ENCODE peak calls at places on chromosome 9, in nine cellular contexts. Z is heart left ventricle, F is HEK293T, G is T follicular helper cell, I is pulmonary artery endothelial cell, L is MCF 10A, U is NCI-H1694 treated with DMSO at 0.1 percent for 48 hours, A is foreskin fibroblast, B is right cardiac atrium. X is an unnamed sample.
A peak's percentile ranks its signal among the peaks of the same experiment; 100 is the strongest.

GRCh38 chr9:124139001-124139400 is 118.7 kb upstream of the NEK6 start:
- DNase-seq in Z (no peak), F (no peak), G (no peak), I (no peak), L (peak; percentile 11), U (no peak), A (peak; percentile 74), B (peak; percentile 39), X (no peak)

GRCh38 chr9:124897570-124898460 is 35.9 kb downstream of the ARPC5L start:
- DNase-seq in Z (no peak), F (no peak), G (no peak), I (no peak), L (no peak), U (no peak), A (peak; percentile 16), B (no peak), X (no peak)

GRCh38 chr9:130214921-130215320 is 42.7 kb downstream of the NCS1 start:
- DNase-seq in Z (peak; percentile 33), F (no peak), G (no peak), I (no peak), L (no peak), U (peak; percentile 7), A (peak; percentile 22), B (no peak), X (no peak)

GRCh38 chr9:114098660-114099522 is at the start of gene KIF12:
- DNase-seq in Z (peak; percentile 74), F (peak; percentile 91), G (no peak), I (no peak), L (no peak), U (peak; percentile 84), A (peak; percentile 21), B (peak; percentile 39), X (peak; percentile 21)

GRCh38 chr9:33619666-33620404 is 95.8 kb downstream of the ANKRD18B start:
- DNase-seq in Z (no peak), F (no peak), G (no peak), I (no peak), L (peak; percentile 74), U (no peak), A (peak; percentile 85), B (no peak), X (no peak)

GRCh38 chr9:21336467-21336866 is 1.3 kb upstream of the KLHL9 start:
- DNase-seq in Z (no peak), F (no peak), G (no peak), I (no peak), L (no peak), U (peak; percentile 2), A (no peak), B (no peak), X (no peak)

GRCh38 chr9:115373000-115373709 is 255.2 kb upstream of the TNC start:
- DNase-seq in Z (no peak), F (no peak), G (no peak), I (no peak), L (peak; percentile 93), U (no peak), A (peak; percentile 95), B (no peak), X (no peak)

GRCh38 chr9:95494416-95495371 is 22.1 kb downstream of the PTCH1 start:
- DNase-seq in Z (no peak), F (no peak), G (peak; percentile 81), I (no peak), L (no peak), U (peak; percentile 48), A (no peak), B (no peak), X (no peak)

GRCh38 chr9:38249587-38250210 is 142.8 kb upstream of the ALDH1B1 start:
- DNase-seq in Z (no peak), F (no peak), G (no peak), I (no peak), L (no peak), U (no peak), A (no peak), B (no peak), X (no peak)

GRCh38 chr9:121326130-121326838 is 43.8 kb downstream of the STOM start:
- DNase-seq in Z (peak; percentile 89), F (no peak), G (no peak), I (peak; percentile 87), L (peak; percentile 58), U (no peak), A (peak; percentile 74), B (peak; percentile 95), X (no peak)

GRCh38 chr9:126698756-126699155 is 85.0 kb downstream of the LMX1B start:
- DNase-seq in Z (no peak), F (no peak), G (no peak), I (no peak), L (no peak), U (no peak), A (no peak), B (no peak), X (no peak)

GRCh38 chr9:34496149-34496712 is 26.6 kb downstream of the ENHO start:
- DNase-seq in Z (no peak), F (no peak), G (no peak), I (peak; percentile 86), L (peak; percentile 67), U (no peak), A (no peak), B (no peak), X (no peak)

GRCh38 chr9:105413486-105414068 is 34.3 kb upstream of the FSD1L start:
- DNase-seq in Z (no peak), F (peak; percentile 30), G (no peak), I (no peak), L (peak; percentile 55), U (no peak), A (peak; percentile 75), B (no peak), X (no peak)

GRCh38 chr9:77802064-77802463 is 153.9 kb upstream of the GNA14 start:
- DNase-seq in Z (no peak), F (no peak), G (no peak), I (no peak), L (no peak), U (no peak), A (no peak), B (no peak), X (no peak)

GRCh38 chr9:5186416-5187169 is 1.2 kb upstream of the INSL6 start:
- DNase-seq in Z (no peak), F (peak; percentile 41), G (peak; percentile 39), I (peak; percentile 47), L (peak; percentile 75), U (peak; percentile 67), A (peak; percentile 73), B (no peak), X (peak; percentile 19)

GRCh38 chr9:79000218-79001002 is 571.4 kb upstream of the TLE4 start:
- DNase-seq in Z (no peak), F (no peak), G (no peak), I (no peak), L (no peak), U (no peak), A (no peak), B (no peak), X (no peak)

GRCh38 chr9:91273853-91274552 is 87.7 kb downstream of the AUH start:
- DNase-seq in Z (no peak), F (no peak), G (no peak), I (no peak), L (peak; percentile 55), U (no peak), A (peak; percentile 42), B (no peak), X (no peak)

GRCh38 chr9:136316896-136317676 is 10.3 kb upstream of the GPSM1 start:
- DNase-seq in Z (no peak), F (no peak), G (no peak), I (no peak), L (no peak), U (peak; percentile 58), A (peak; percentile 43), B (peak; percentile 4), X (no peak)

GRCh38 chr9:108269421-108269820 is 586.4 kb downstream of the ACTL7B start:
- DNase-seq in Z (no peak), F (no peak), G (no peak), I (no peak), L (no peak), U (no peak), A (no peak), B (no peak), X (no peak)

GRCh38 chr9:10479172-10479571 is 133.6 kb downstream of the PTPRD start:
- DNase-seq in Z (no peak), F (peak; percentile 6), G (no peak), I (no peak), L (peak; percentile 39), U (no peak), A (no peak), B (no peak), X (no peak)

GRCh38 chr9:132494857-132495256 is 84.8 kb downstream of the CFAP77 start:
- DNase-seq in Z (no peak), F (no peak), G (no peak), I (no peak), L (no peak), U (no peak), A (no peak), B (no peak), X (no peak)

GRCh38 chr9:128718475-128718874 is 5.5 kb downstream of the ZDHHC12 start:
- DNase-seq in Z (peak; percentile 38), F (no peak), G (no peak), I (no peak), L (no peak), U (no peak), A (no peak), B (no peak), X (no peak)

GRCh38 chr9:127884427-127884911 is 7.0 kb upstream of the AK1 start:
- DNase-seq in Z (peak; percentile 77), F (no peak), G (no peak), I (no peak), L (no peak), U (no peak), A (peak; percentile 17), B (peak; percentile 65), X (no peak)

GRCh38 chr9:76311576-76311975 is 82.7 kb downstream of the RFK start:
- DNase-seq in Z (no peak), F (no peak), G (no peak), I (no peak), L (no peak), U (no peak), A (no peak), B (no peak), X (no peak)

GRCh38 chr9:136255896-136256890 is 10.6 kb upstream of the QSOX2 start:
- DNase-seq in Z (peak; percentile 50), F (peak; percentile 59), G (no peak), I (no peak), L (no peak), U (no peak), A (no peak), B (no peak), X (no peak)

GRCh38 chr9:81852820-81853219 is 75.4 kb upstream of the SPATA31D4 start:
- DNase-seq in Z (no peak), F (no peak), G (no peak), I (no peak), L (no peak), U (no peak), A (no peak), B (no peak), X (no peak)

GRCh38 chr9:86962692-86963091 is 15.4 kb upstream of the GAS1 start:
- DNase-seq in Z (no peak), F (no peak), G (no peak), I (no peak), L (no peak), U (no peak), A (no peak), B (no peak), X (no peak)

GRCh38 chr9:22170990-22171663 is 162.0 kb upstream of the CDKN2B start:
- DNase-seq in Z (no peak), F (no peak), G (no peak), I (no peak), L (no peak), U (no peak), A (no peak), B (no peak), X (no peak)

GRCh38 chr9:94014066-94014654 is 59.0 kb upstream of the BARX1 start:
- DNase-seq in Z (no peak), F (peak; percentile 57), G (no peak), I (peak; percentile 10), L (peak; percentile 62), U (peak; percentile 21), A (peak; percentile 62), B (no peak), X (no peak)

GRCh38 chr9:131310833-131311554 is 21.5 kb downstream of the PLPP7 start:
- DNase-seq in Z (no peak), F (no peak), G (peak; percentile 60), I (no peak), L (no peak), U (no peak), A (no peak), B (peak; percentile 34), X (no peak)

GRCh38 chr9:72203205-72203803 is 54.1 kb downstream of the GDA start:
- DNase-seq in Z (no peak), F (peak; percentile 62), G (no peak), I (no peak), L (peak; percentile 73), U (peak; percentile 11), A (peak; percentile 25), B (no peak), X (peak; percentile 20)